ENCODE peak calls at places on chromosomes 12 and 14, in eight cellular contexts. F, Z, S, Y, B, T, L and I are unnamed samples.

GRCh38 chr12:2458113-2458414 is 336.7 kb upstream of the FKBP4 start:
- DNase-seq in Y (no peak), B (no peak), F (no peak), Z (no peak), L (no peak), S (no peak), T (no peak), I (no peak)

GRCh38 chr14:50821471-50822464 is 9.2 kb downstream of the NIN start:
- DNase-seq in T (no peak), B (no peak), S (no peak), Z (no peak), Y (no peak), F (no peak), L (no peak), I (peak)

GRCh38 chr12:121059031-121059898 is 20.2 kb upstream of the OASL start:
- DNase-seq in B (no peak), L (no peak), Z (no peak), S (no peak), F (no peak), T (no peak), Y (no peak), I (no peak)

GRCh38 chr14:74219277-74219676 is 20.0 kb upstream of the VSX2 start:
- DNase-seq in T (no peak), S (no peak), L (no peak), Z (no peak), Y (no peak), B (no peak), F (no peak), I (no peak)

GRCh38 chr12:19223695-19224094 is 94.2 kb downstream of the PLEKHA5 start:
- DNase-seq in Y (peak), S (no peak), B (peak), Z (peak), F (no peak), L (peak), T (no peak), I (no peak)

GRCh38 chr14:75247286-75247922 is 31.2 kb upstream of the FOS start:
- DNase-seq in Y (no peak), L (no peak), S (no peak), F (no peak), T (no peak), Z (no peak), B (no peak), I (no peak)

GRCh38 chr12:92074889-92075288 is 70.8 kb downstream of the BTG1 start:
- DNase-seq in Y (no peak), S (no peak), B (no peak), T (no peak), F (no peak), Z (no peak), L (no peak), I (no peak)

GRCh38 chr12:122020795-122021192 is 890 bp upstream of the BCL7A start:
- DNase-seq in Z (no peak), L (no peak), Y (no peak), F (no peak), T (no peak), B (no peak), S (no peak), I (no peak)

GRCh38 chr12:104693493-104693892 is 236.7 kb downstream of the CHST11 start:
- DNase-seq in Y (no peak), L (no peak), Z (no peak), S (no peak), B (no peak), T (peak), F (no peak), I (no peak)

GRCh38 chr12:67650127-67650495 is 1.6 kb downstream of the DYRK2 start:
- DNase-seq in B (no peak), Y (no peak), T (no peak), L (no peak), F (no peak), Z (no peak), S (no peak), I (no peak)

GRCh38 chr14:74478996-74479635 is 14.0 kb downstream of the NPC2 start:
- DNase-seq in Y (peak), S (no peak), B (peak), Z (peak), L (peak), F (no peak), T (no peak), I (peak)

GRCh38 chr14:59278111-59278510 is 89.6 kb downstream of the DAAM1 start:
- DNase-seq in F (peak), T (no peak), Z (peak), B (peak), Y (peak), L (peak), S (peak), I (peak)

GRCh38 chr12:56545023-56545604 is 23.5 kb downstream of the RBMS2 start:
- DNase-seq in Y (no peak), S (no peak), B (no peak), L (no peak), Z (no peak), T (no peak), F (no peak), I (no peak)

GRCh38 chr12:14577344-14577743 is 9.7 kb upstream of the PLBD1 start:
- DNase-seq in T (no peak), Z (peak), B (no peak), F (no peak), S (no peak), Y (no peak), L (peak), I (peak)

GRCh38 chr12:93862424-93862823 is 185.2 kb downstream of the CRADD start:
- DNase-seq in B (no peak), T (no peak), Z (peak), L (no peak), S (no peak), F (no peak), Y (no peak), I (no peak)

GRCh38 chr12:4148418-4149056 is 125.0 kb upstream of the CCND2 start:
- DNase-seq in L (no peak), Y (no peak), Z (no peak), F (no peak), B (no peak), T (peak), S (no peak), I (peak)

GRCh38 chr12:68169213-68169889 is 9.8 kb upstream of the IFNG start:
- DNase-seq in Z (no peak), F (no peak), Y (no peak), S (no peak), T (no peak), B (no peak), L (no peak), I (no peak)

GRCh38 chr12:76337583-76337982 is 10.6 kb downstream of the BBS10 start:
- DNase-seq in L (peak), T (no peak), S (no peak), Y (peak), F (no peak), Z (peak), B (peak), I (no peak)

GRCh38 chr14:101665478-101666078 is 95.9 kb upstream of the PPP2R5C start:
- DNase-seq in F (peak), Y (peak), B (peak), S (peak), L (peak), Z (peak), T (no peak), I (peak)

GRCh38 chr14:75046899-75047298 is 4.4 kb downstream of the MLH3 start:
- DNase-seq in L (no peak), Y (peak), B (peak), S (no peak), F (no peak), Z (no peak), T (no peak), I (no peak)

GRCh38 chr12:49031573-49032161 is 13.1 kb upstream of the PRKAG1 start:
- DNase-seq in Y (no peak), F (no peak), L (no peak), T (peak), S (no peak), B (no peak), Z (no peak), I (no peak)

GRCh38 chr14:73717998-73718741 is 4.0 kb upstream of the PNMA1 start:
- DNase-seq in B (no peak), S (no peak), Y (peak), T (peak), Z (no peak), F (no peak), L (peak), I (no peak)

GRCh38 chr12:78795934-78796445 is 68.6 kb upstream of the SYT1 start:
- DNase-seq in Z (no peak), Y (no peak), L (no peak), S (no peak), F (no peak), T (no peak), B (no peak), I (peak)

GRCh38 chr12:113439606-113440030 is 17.4 kb downstream of the SDSL start:
- DNase-seq in Z (peak), S (no peak), T (no peak), L (peak), Y (peak), B (peak), F (no peak), I (peak)

GRCh38 chr14:90757452-90757851 is 58.8 kb downstream of the TTC7B start:
- DNase-seq in S (no peak), F (no peak), T (no peak), B (no peak), L (peak), Z (no peak), Y (no peak), I (no peak)

GRCh38 chr12:91139981-91140659 is 28.8 kb upstream of the LUM start:
- DNase-seq in B (peak), Y (peak), L (peak), F (no peak), Z (peak), S (peak), T (no peak), I (peak)

GRCh38 chr14:64943981-64944520 is 1.5 kb upstream of the GPX2 start:
- DNase-seq in B (no peak), S (no peak), T (no peak), Y (no peak), L (no peak), Z (no peak), F (no peak), I (no peak)

GRCh38 chr12:100717733-100718067 is 76.9 kb upstream of the ANO4 start:
- DNase-seq in T (no peak), B (no peak), Y (no peak), F (no peak), Z (peak), S (no peak), L (no peak), I (peak)

GRCh38 chr12:32106517-32107366 is at the start of gene BICD1:
- DNase-seq in Z (peak), L (peak), F (peak), S (no peak), T (peak), B (peak), Y (peak), I (peak)

GRCh38 chr12:111444706-111445310 is 39.1 kb downstream of the SH2B3 start:
- DNase-seq in F (no peak), L (peak), T (peak), B (peak), Y (no peak), S (no peak), Z (peak), I (no peak)

GRCh38 chr12:25590021-25590721 is 37.1 kb upstream of the LMNTD1 start:
- DNase-seq in Y (no peak), L (no peak), B (no peak), T (no peak), S (no peak), F (no peak), Z (no peak), I (no peak)

GRCh38 chr12:91178139-91178561 is 4.5 kb downstream of the DCN start:
- DNase-seq in S (no peak), Y (peak), T (no peak), Z (peak), F (no peak), L (peak), B (peak), I (peak)

GRCh38 chr14:99733551-99734405 is 49.7 kb downstream of the CYP46A1 start:
- DNase-seq in B (no peak), L (no peak), T (peak), S (no peak), F (no peak), Y (no peak), Z (no peak), I (no peak)

GRCh38 chr12:93166891-93167307 is 210.8 kb upstream of the NUDT4 start:
- DNase-seq in S (no peak), F (no peak), T (no peak), B (no peak), Y (no peak), Z (no peak), L (no peak), I (no peak)

GRCh38 chr12:62170241-62170640 is 90.0 kb upstream of the USP15 start:
- DNase-seq in L (no peak), Z (no peak), T (no peak), S (no peak), B (no peak), F (no peak), Y (no peak), I (peak)
- TF ChIP-seq CTCF in L (no peak), Z (no peak), T (no peak), S (no peak), B (no peak), F (no peak), Y (no peak), I (no peak)

DNA sequence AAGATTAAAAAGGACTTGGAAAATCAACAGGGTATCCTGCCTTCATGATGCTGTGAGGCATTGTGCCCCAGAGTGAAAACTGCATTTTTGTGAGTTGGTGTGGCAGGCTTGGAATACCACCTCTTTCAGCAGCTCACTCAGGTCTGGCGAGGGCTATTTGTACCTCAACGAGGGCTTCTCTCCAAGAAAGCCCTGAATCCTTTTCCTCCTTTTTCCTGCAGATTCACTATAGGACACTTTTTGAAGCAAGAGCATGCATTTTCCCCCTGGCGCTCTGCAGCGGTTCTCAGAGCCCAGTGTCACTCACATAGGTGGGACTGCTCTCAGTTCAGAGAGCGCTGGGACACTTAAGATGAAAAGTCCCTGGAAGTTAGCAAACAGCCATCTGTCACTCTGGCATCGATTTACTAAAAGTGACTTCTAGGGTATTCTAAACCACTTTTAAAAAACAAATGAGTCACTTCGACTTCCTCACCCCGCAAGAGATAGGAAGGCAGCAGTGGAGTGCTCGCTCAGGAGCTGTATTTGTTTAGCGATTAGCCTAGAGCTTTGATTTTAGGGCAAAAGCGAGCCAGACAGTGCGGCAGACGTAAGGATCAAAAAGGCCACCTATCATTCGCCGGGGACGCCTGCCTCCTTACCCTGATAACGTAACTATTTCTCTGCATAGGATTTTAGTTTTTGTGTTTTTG is 782 bp upstream of the LGR5 start:
- DNase-seq in S (no peak), Z (peak), B (peak), L (peak), Y (no peak), T (no peak), F (no peak), I (peak)
- H3K4me3 ChIP-seq in S (no peak), Z (peak), B (peak), L (no peak), Y (no peak), T (peak), F (peak), I (no peak)

DNA sequence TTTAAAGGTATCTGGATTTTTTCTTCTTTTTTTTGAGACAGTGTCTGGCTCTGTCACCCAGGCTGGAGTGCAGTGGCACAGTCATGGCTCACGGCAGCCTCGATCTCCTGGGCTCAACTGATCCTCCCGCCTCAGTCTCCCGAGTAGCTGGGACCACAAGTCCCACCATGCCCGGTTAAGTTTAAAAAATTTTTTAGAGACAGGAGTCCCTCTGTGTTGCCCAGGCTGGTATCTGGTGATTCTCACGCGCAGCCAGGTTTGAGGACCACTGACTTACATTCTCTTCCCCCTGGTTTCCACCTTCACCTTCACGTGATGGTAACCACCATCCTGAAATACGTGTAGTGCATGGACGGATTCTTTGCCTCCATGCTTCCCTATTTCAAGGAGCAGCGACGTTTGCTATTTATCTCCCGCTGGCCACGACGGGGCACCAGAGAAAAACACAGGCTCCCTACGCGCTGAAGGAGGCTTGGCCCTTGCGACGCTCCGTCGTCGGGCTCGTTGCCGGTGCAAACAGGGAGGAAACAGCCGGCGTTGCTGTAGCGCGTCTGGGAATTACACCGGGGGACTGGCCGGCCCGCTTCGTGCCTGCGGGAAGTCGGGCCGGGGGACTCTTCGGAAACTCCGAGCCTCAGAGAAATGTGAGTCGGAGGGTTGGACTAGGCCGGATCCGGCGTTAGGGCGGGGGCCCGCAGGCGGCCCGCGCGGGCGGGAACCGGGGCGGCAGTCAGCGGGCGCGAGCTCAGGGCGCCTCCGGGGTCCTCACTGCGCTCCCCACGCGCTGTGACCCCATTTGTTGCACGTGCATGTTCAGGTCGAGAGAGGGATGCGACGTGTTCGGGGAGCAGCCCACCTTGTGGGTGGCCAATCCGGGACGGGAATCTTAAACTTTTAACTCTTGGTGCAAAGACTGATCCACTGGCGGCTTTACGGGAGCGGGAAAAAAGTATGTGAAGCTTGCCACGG is at the start of gene TCHP:
- DNase-seq in Z (peak), F (peak), T (peak), Y (peak), B (peak), S (peak), L (peak), I (peak)
- TF ChIP-seq CTCF in Z (peak), F (peak), T (no peak), Y (peak), B (peak), S (peak), L (peak), I (peak)

GRCh38 chr14:37597538-37598084 is 2.2 kb downstream of the TTC6 start:
- DNase-seq in F (no peak), Y (no peak), B (no peak), L (peak), T (no peak), Z (peak), S (no peak), I (peak)

GRCh38 chr14:37599527-37600368 is 4.3 kb downstream of the TTC6 start:
- DNase-seq in T (no peak), Y (no peak), B (no peak), Z (no peak), S (no peak), F (no peak), L (no peak), I (peak)

GRCh38 chr14:37596790-37597189 is 1.4 kb downstream of the TTC6 start:
- DNase-seq in S (no peak), L (no peak), F (no peak), Z (no peak), T (no peak), Y (no peak), B (no peak), I (no peak)

GRCh38 chr14:37598973-37599526 is 3.6 kb downstream of the TTC6 start:
- DNase-seq in T (no peak), F (no peak), L (no peak), S (no peak), Z (no peak), Y (no peak), B (no peak), I (no peak)

GRCh38 chr14:37598085-37598972 is 2.9 kb downstream of the TTC6 start:
- DNase-seq in B (no peak), L (no peak), Y (no peak), T (no peak), S (no peak), F (no peak), Z (no peak), I (peak)
- H3K4me3 ChIP-seq in B (no peak), L (no peak), Y (no peak), T (no peak), S (peak), F (no peak), Z (no peak), I (peak)